ENCODE peak calls at places on chromosomes 7 and 10, in four cellular contexts. One of them, this sample, is unnamed.
A peak's percentile ranks its signal among the peaks of the same experiment; 100 is the strongest.

GRCh38 chr10:129545257-129545656 is 78.2 kb downstream of the MGMT start:
- DNase-seq in effector memory CD4-positive, alpha-beta T cell: no peak
- DNase-seq in dorsolateral prefrontal cortex: no peak
- DNase-seq in activated CD4-positive, alpha-beta T cell treated with anti-CD3 and anti-CD28 coated beads, Interleukin-2, amount 50 U/mL, for 1 hour: no peak
- DNase-seq in this sample: no peak

GRCh38 chr7:112071856-112072255 is 134.3 kb downstream of the DOCK4 start:
- DNase-seq in effector memory CD4-positive, alpha-beta T cell: no peak
- DNase-seq in dorsolateral prefrontal cortex: no peak
- DNase-seq in activated CD4-positive, alpha-beta T cell treated with anti-CD3 and anti-CD28 coated beads, Interleukin-2, amount 50 U/mL, for 1 hour: no peak
- DNase-seq in this sample: no peak

GRCh38 chr7:66807736-66808135 is 67.2 kb downstream of the RABGEF1 start:
- DNase-seq in effector memory CD4-positive, alpha-beta T cell: no peak
- DNase-seq in dorsolateral prefrontal cortex: no peak
- DNase-seq in activated CD4-positive, alpha-beta T cell treated with anti-CD3 and anti-CD28 coated beads, Interleukin-2, amount 50 U/mL, for 1 hour: no peak
- DNase-seq in this sample: no peak

GRCh38 chr10:71916827-71917226 is 47.4 kb upstream of the CHST3 start:
- DNase-seq in effector memory CD4-positive, alpha-beta T cell: no peak
- DNase-seq in dorsolateral prefrontal cortex: no peak
- DNase-seq in activated CD4-positive, alpha-beta T cell treated with anti-CD3 and anti-CD28 coated beads, Interleukin-2, amount 50 U/mL, for 1 hour: no peak
- DNase-seq in this sample: no peak

GRCh38 chr10:93180402-93181040 is 106.8 kb downstream of the CYP26A1 start:
- DNase-seq in effector memory CD4-positive, alpha-beta T cell: no peak
- DNase-seq in dorsolateral prefrontal cortex: no peak
- DNase-seq in activated CD4-positive, alpha-beta T cell treated with anti-CD3 and anti-CD28 coated beads, Interleukin-2, amount 50 U/mL, for 1 hour: no peak
- DNase-seq in this sample: no peak

GRCh38 chr10:131832056-131832685 is 68.6 kb upstream of the PPP2R2D start:
- DNase-seq in effector memory CD4-positive, alpha-beta T cell: no peak
- DNase-seq in dorsolateral prefrontal cortex: peak; percentile 34
- DNase-seq in activated CD4-positive, alpha-beta T cell treated with anti-CD3 and anti-CD28 coated beads, Interleukin-2, amount 50 U/mL, for 1 hour: no peak
- DNase-seq in this sample: no peak

GRCh38 chr10:776772-777171 is 87.3 kb upstream of the DIP2C start:
- DNase-seq in effector memory CD4-positive, alpha-beta T cell: no peak
- DNase-seq in dorsolateral prefrontal cortex: no peak
- DNase-seq in activated CD4-positive, alpha-beta T cell treated with anti-CD3 and anti-CD28 coated beads, Interleukin-2, amount 50 U/mL, for 1 hour: no peak
- DNase-seq in this sample: no peak

GRCh38 chr10:96719850-96720421 is 378 bp downstream of the PIK3AP1 start:
- DNase-seq in effector memory CD4-positive, alpha-beta T cell: no peak
- DNase-seq in dorsolateral prefrontal cortex: no peak
- DNase-seq in activated CD4-positive, alpha-beta T cell treated with anti-CD3 and anti-CD28 coated beads, Interleukin-2, amount 50 U/mL, for 1 hour: peak; percentile 29
- DNase-seq in this sample: no peak

GRCh38 chr10:43235070-43235900 is 31.6 kb downstream of the RASGEF1A start:
- DNase-seq in effector memory CD4-positive, alpha-beta T cell: no peak
- DNase-seq in dorsolateral prefrontal cortex: peak; percentile 35
- DNase-seq in activated CD4-positive, alpha-beta T cell treated with anti-CD3 and anti-CD28 coated beads, Interleukin-2, amount 50 U/mL, for 1 hour: no peak
- DNase-seq in this sample: no peak

GRCh38 chr7:107115762-107116540 is 52.9 kb upstream of the HBP1 start:
- DNase-seq in effector memory CD4-positive, alpha-beta T cell: no peak
- DNase-seq in dorsolateral prefrontal cortex: no peak
- DNase-seq in activated CD4-positive, alpha-beta T cell treated with anti-CD3 and anti-CD28 coated beads, Interleukin-2, amount 50 U/mL, for 1 hour: no peak
- DNase-seq in this sample: no peak

GRCh38 chr7:151552352-151553028 is 32.8 kb upstream of the RHEB start:
- DNase-seq in effector memory CD4-positive, alpha-beta T cell: no peak
- DNase-seq in dorsolateral prefrontal cortex: no peak
- DNase-seq in activated CD4-positive, alpha-beta T cell treated with anti-CD3 and anti-CD28 coated beads, Interleukin-2, amount 50 U/mL, for 1 hour: no peak
- DNase-seq in this sample: no peak

GRCh38 chr10:94997763-94998174 is 59.3 kb downstream of the CYP2C9 start:
- DNase-seq in effector memory CD4-positive, alpha-beta T cell: no peak
- DNase-seq in dorsolateral prefrontal cortex: no peak
- DNase-seq in activated CD4-positive, alpha-beta T cell treated with anti-CD3 and anti-CD28 coated beads, Interleukin-2, amount 50 U/mL, for 1 hour: no peak
- DNase-seq in this sample: no peak

GRCh38 chr10:37711617-37712488 is 145.6 kb downstream of the ZNF248 start:
- DNase-seq in effector memory CD4-positive, alpha-beta T cell: no peak
- DNase-seq in dorsolateral prefrontal cortex: no peak
- DNase-seq in activated CD4-positive, alpha-beta T cell treated with anti-CD3 and anti-CD28 coated beads, Interleukin-2, amount 50 U/mL, for 1 hour: no peak
- DNase-seq in this sample: no peak

GRCh38 chr7:37216923-37217322 is 231.7 kb downstream of the ELMO1 start:
- DNase-seq in effector memory CD4-positive, alpha-beta T cell: no peak
- DNase-seq in dorsolateral prefrontal cortex: no peak
- DNase-seq in activated CD4-positive, alpha-beta T cell treated with anti-CD3 and anti-CD28 coated beads, Interleukin-2, amount 50 U/mL, for 1 hour: no peak
- DNase-seq in this sample: no peak

GRCh38 chr7:47988496-47989386 is 9.3 kb upstream of the HUS1 start:
- DNase-seq in effector memory CD4-positive, alpha-beta T cell: no peak
- DNase-seq in dorsolateral prefrontal cortex: no peak
- DNase-seq in activated CD4-positive, alpha-beta T cell treated with anti-CD3 and anti-CD28 coated beads, Interleukin-2, amount 50 U/mL, for 1 hour: no peak
- DNase-seq in this sample: no peak

This sample was measured in retinal pigment epithelial cell.